ENCODE peak calls at places on chromosomes 2 and 18, in six cellular contexts. K, N, P, E, C and V are unnamed samples. For H3K27me3, the result is how much of the 10 kb centered on the place peaks cover.

GRCh38 chr2:235165136-235165535 is 213.3 kb downstream of the SH3BP4 start:
- DNase-seq in K (peak), P (no peak), N (no peak), E (no peak), C (no peak), V (no peak)

GRCh38 chr2:37918742-37919186 is 6.3 kb upstream of the RMDN2 start:
- DNase-seq in C (no peak), N (no peak), E (no peak), P (no peak), K (no peak), V (no peak)

GRCh38 chr2:207871911-207872310 is 102.2 kb upstream of the FZD5 start:
- DNase-seq in K (no peak), P (no peak), C (no peak), E (no peak), N (no peak), V (no peak)

GRCh38 chr2:216508229-216508628 is 9.6 kb downstream of the RPL37A start:
- DNase-seq in K (no peak), N (no peak), P (no peak), E (no peak), C (no peak), V (no peak)

GRCh38 chr2:213036836-213037235 is 114.6 kb downstream of the IKZF2 start:
- DNase-seq in K (no peak), P (no peak), C (no peak), E (no peak), N (no peak), V (no peak)

GRCh38 chr2:119495948-119496347 is 28.3 kb downstream of the SCTR start:
- DNase-seq in N (no peak), K (no peak), C (no peak), E (no peak), P (no peak), V (no peak)

GRCh38 chr2:234500394-234501006 is 3.6 kb upstream of the ARL4C start:
- DNase-seq in N (peak), K (no peak), C (peak), E (peak), P (peak), V (peak)

GRCh38 chr2:121860033-121860810 is 104.8 kb downstream of the TSN start:
- DNase-seq in E (no peak), P (no peak), K (no peak), N (no peak), C (no peak), V (no peak)

GRCh38 chr2:21382980-21383520 is 259.3 kb downstream of the TDRD15 start:
- DNase-seq in C (no peak), K (no peak), E (no peak), P (no peak), N (no peak), V (no peak)

GRCh38 chr2:144376926-144377325 is 143.0 kb downstream of the ZEB2 start:
- DNase-seq in E (no peak), K (no peak), N (no peak), C (peak), P (no peak), V (no peak)

GRCh38 chr2:5695641-5696350 is 3.6 kb downstream of the SOX11 start:
- DNase-seq in P (no peak), K (peak), E (peak), N (no peak), C (peak), V (no peak)

GRCh38 chr2:207338220-207338607 is 172.5 kb upstream of the KLF7 start:
- DNase-seq in E (no peak), P (no peak), N (no peak), K (no peak), C (no peak), V (no peak)

GRCh38 chr2:129460643-129461198 is 518.7 kb upstream of the RAB6C start:
- DNase-seq in E (no peak), C (no peak), N (no peak), K (no peak), P (no peak), V (no peak)

GRCh38 chr2:10500601-10501361 is 52.7 kb upstream of the ODC1 start:
- DNase-seq in E (no peak), N (no peak), K (peak), P (no peak), C (no peak), V (no peak)

GRCh38 chr2:135072125-135072997 is 20.3 kb downstream of the RAB3GAP1 start:
- DNase-seq in C (no peak), E (no peak), K (no peak), N (no peak), P (no peak), V (no peak)

GRCh38 chr18:32804126-32804888 is 31.5 kb upstream of the KLHL14 start:
- DNase-seq in K (no peak), N (no peak), C (no peak), E (peak), P (no peak), V (no peak)

GRCh38 chr2:213086050-213086449 is 65.4 kb downstream of the IKZF2 start:
- DNase-seq in P (no peak), C (no peak), E (no peak), N (no peak), K (no peak), V (no peak)

GRCh38 chr2:174697267-174697666 is 67.0 kb downstream of the CHRNA1 start:
- DNase-seq in E (peak), P (peak), C (peak), K (no peak), N (peak), V (peak)

GRCh38 chr2:241351640-241352031 is 4.4 kb upstream of the FARP2 start:
- DNase-seq in P (no peak), C (no peak), N (no peak), K (no peak), E (no peak), V (no peak)

GRCh38 chr18:32688821-32689220 is 84.0 kb downstream of the KLHL14 start:
- DNase-seq in K (no peak), N (no peak), C (no peak), P (no peak), E (no peak), V (no peak)

GRCh38 chr2:127615511-127616166 is 30.3 kb upstream of the GPR17 start:
- DNase-seq in K (no peak), P (no peak), C (no peak), E (peak), N (peak), V (no peak)

GRCh38 chr2:111624401-111625156 is 259.4 kb downstream of the ANAPC1 start:
- DNase-seq in P (no peak), E (no peak), C (peak), N (no peak), K (no peak), V (no peak)

GRCh38 chr2:226875438-226876225 is 39.8 kb downstream of the RHBDD1 start:
- DNase-seq in K (no peak), N (no peak), E (no peak), P (no peak), C (no peak), V (no peak)

GRCh38 chr2:107473145-107473544 is 353.5 kb upstream of the RGPD4 start:
- DNase-seq in N (no peak), E (no peak), C (no peak), K (no peak), P (no peak), V (no peak)

GRCh38 chr2:174503161-174503809 is 16.5 kb upstream of the GPR155 start:
- DNase-seq in N (no peak), C (no peak), K (no peak), E (no peak), P (no peak), V (no peak)

GRCh38 chr18:3877678-3878077 is 427.7 kb downstream of the TGIF1 start:
- DNase-seq in P (no peak), K (no peak), E (no peak), N (no peak), C (peak), V (no peak)

GRCh38 chr2:109063326-109063670 is 65.7 kb upstream of the SH3RF3 start:
- DNase-seq in P (no peak), E (no peak), K (no peak), N (no peak), C (no peak), V (peak)

GRCh38 chr2:196987654-196988364 is 61.3 kb upstream of the PGAP1 start:
- DNase-seq in P (no peak), C (peak), N (no peak), E (no peak), K (no peak), V (no peak)

DNA sequence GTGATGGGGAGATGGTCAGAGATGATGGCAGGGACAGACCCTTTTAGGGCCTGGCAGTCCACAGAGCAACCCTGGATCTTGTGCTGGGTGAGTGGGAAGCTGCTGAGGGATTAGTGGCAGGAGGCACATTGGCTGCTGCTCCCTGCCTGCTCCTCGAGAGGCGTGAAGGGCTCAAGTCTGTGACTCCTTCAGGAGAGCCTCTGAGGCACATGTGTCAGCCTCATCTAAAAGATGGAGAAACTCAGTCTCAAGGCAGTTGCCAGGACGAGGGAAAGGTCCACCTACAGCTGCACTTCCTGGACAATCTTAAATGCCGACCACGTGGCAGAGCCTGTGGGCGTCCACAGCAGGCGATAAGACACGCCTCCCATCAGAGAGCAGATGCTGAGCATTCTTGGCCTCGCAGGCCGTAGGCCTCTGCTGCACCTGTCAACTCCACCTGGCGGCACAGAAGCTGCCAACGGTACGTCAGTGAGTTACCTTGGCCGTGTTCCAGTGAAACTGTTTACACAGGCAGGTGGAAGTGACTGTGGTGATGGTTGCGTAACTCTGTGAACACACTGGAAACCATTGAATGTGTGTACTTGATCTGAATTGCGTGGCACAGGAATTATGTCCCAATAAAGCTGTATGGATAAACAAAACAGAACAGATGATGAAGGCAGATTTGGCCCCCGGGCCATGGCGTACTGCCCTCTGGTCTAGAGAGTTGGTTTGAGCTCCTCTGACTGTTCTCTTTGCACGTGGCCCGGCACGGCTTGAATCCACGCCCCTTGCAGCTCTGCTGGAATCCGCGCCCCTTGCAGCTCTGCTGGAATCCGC is 114.4 kb downstream of the RNF144A start:
- DNase-seq in K (peak), N (peak), E (peak), P (no peak), C (peak), V (peak)
- TF ChIP-seq CTCF in K (no peak), N (no peak), E (no peak), P (no peak), C (no peak), V (peak)

GRCh38 chr2:161419338-161419965 is 3.4 kb downstream of the TBR1 start:
- DNase-seq in N (no peak), P (no peak), E (no peak), C (no peak), K (no peak), V (no peak)
- H3K27me3 ChIP-seq in N (half or more), P (under half), E (under half), C (half or more), K (half or more), V (half or more)

GRCh38 chr2:18950598-18950933 is 361.2 kb upstream of the NT5C1B start:
- DNase-seq in P (no peak), K (peak), C (peak), E (no peak), N (no peak), V (no peak)
- H3K27ac ChIP-seq in P (no peak), K (no peak), C (no peak), E (no peak), N (no peak), V (no peak)

GRCh38 chr2:88211809-88212154 is 41.6 kb downstream of the THNSL2 start:
- DNase-seq in E (no peak), K (no peak), P (no peak), N (no peak), C (no peak), V (no peak)

GRCh38 chr2:88211005-88211808 is 41.1 kb downstream of the THNSL2 start:
- DNase-seq in K (no peak), E (no peak), C (no peak), P (no peak), N (no peak), V (no peak)

GRCh38 chr2:88214631-88215030 is 44.5 kb downstream of the THNSL2 start:
- DNase-seq in C (no peak), N (no peak), E (no peak), K (no peak), P (no peak), V (no peak)

GRCh38 chr2:88210132-88211004 is 40.2 kb downstream of the THNSL2 start:
- DNase-seq in C (no peak), E (no peak), N (no peak), K (no peak), P (no peak), V (no peak)

DNA sequence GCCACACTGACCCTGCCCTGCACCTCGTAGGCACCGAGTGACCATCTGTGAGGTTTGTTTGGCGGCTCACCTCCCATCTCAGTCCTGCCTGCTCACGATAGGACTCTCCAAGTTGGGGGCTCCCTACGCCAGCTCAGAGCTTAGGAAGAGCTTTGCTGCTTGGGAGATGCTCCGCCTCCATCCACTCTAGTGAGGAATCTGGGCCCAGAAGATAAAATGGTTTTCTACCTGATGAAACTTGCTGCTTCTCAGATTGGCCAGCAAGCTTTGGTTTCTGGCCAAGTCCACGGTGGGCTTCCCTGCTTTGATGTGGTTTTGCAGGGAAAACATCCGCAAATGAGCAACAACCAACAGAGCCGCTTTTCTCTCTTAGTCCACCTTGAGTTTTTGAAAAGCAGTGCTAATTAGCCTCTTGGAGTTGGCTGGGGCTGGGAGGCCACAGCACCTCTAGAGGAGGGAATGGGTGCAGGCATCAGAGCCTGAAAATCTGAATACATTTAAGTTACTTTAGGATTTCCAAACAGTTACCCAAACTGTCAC is 42.2 kb downstream of the THNSL2 start:
- DNase-seq in N (no peak), K (no peak), P (no peak), C (peak), E (no peak), V (no peak)
- TF ChIP-seq CTCF in N (no peak), K (no peak), P (no peak), C (peak), E (peak), V (no peak)

DNA sequence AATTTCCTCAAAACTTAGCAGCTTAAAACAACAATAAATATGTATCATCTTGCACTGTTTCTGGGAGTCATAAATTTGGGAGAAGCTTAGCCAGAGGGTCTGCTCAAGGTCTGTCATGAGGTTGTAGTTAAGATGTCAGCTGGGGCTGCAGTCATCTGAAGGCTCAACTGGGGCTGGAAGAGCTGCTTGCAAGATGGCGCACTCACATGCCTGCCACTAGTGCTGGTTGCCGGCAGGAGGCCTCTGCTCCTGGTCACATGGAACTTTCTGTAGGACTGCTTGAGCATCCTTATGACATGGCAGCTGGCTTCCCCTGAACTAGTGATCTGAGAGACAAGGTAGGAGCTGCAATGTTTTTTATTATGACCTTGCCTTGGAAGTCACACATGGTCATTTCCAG is 215.5 kb upstream of the HAAO start:
- DNase-seq in C (no peak), E (no peak), P (no peak), N (no peak), K (no peak), V (no peak)
- H3K27me3 ChIP-seq in C (under half), E (under half), P (under half), N (under half), K (under half), V (under half)

DNA sequence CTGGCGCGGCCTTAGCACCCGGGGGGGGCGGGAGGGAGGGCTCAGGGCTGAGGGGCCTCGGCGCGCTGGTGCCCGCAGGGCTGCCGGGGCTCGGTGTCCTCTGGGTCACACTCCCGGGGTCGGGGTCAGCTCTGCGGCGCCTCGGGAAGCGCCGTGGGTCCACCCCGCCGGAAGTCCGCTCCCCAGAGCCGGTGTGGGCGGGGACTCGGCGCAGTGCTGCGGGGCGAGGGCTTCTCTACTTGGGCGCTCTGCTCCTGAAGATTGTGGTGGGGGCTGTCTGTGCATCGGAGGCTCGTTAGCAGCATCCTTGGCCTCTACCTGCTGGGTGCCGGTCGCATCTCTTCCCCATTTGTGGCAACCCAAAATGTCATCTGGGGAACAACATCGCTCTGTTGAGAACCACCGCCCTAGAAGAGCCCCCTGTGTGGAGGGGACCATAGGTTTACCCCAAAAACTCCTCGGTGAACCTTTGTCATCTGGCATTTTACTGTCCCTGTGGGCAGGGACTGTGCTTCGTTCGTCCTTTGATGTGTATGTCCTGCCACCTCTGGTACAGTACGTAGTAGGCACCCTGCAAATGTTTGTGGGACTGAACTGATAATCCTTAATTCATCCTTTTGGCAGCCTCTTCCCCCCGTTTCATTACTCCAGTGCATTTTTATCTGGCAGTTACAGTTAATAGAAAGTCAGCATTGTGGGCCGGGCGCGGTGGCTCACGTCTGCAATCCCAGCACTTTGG is 553 bp downstream of the NAPG start:
- DNase-seq in E (peak), C (peak), N (peak), K (peak), P (no peak), V (peak)
- H3K27ac ChIP-seq in E (peak), C (peak), N (peak), K (peak), P (peak), V (peak)

GRCh38 chr2:238286987-238287386 is 1.4 kb downstream of the PER2 start:
- DNase-seq in P (no peak), N (peak), K (no peak), E (no peak), C (no peak), V (no peak)

GRCh38 chr2:238286551-238286950 is 1.9 kb downstream of the PER2 start:
- DNase-seq in K (no peak), N (peak), C (peak), P (peak), E (no peak), V (no peak)

GRCh38 chr2:238288650-238289573 is 502 bp upstream of the PER2 start:
- DNase-seq in P (peak), E (peak), C (peak), N (peak), K (peak), V (peak)

GRCh38 chr2:238289574-238289973 is 1.2 kb upstream of the PER2 start:
- DNase-seq in E (no peak), C (peak), K (no peak), N (no peak), P (peak), V (no peak)

GRCh38 chr2:238287702-238288649 is at the start of gene PER2:
- DNase-seq in N (peak), C (peak), E (peak), K (peak), P (peak), V (peak)
- TF ChIP-seq CTCF in N (no peak), C (peak), E (peak), K (no peak), P (peak), V (no peak)

DNA sequence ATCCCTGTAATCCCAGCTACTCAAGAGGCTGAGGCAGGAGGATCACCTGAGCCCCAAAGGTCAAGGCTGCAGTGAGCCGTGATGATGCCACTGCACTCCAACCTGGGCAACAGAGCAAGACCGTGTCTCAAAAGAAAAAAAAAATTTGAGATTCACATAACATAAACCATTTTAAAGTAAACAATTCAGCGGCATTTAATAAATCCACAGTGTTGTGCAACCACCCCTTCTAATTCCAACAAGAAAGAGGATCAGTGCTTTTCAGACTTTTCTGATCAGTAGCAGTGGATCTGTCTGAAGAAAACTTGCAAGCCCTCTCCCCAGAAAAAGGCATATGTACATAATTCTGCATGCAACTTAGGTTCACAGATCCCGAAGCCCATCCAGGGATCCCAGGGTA is 7.2 kb upstream of the SAG start:
- DNase-seq in E (no peak), N (no peak), C (no peak), K (no peak), P (no peak), V (no peak)
- H3K27me3 ChIP-seq in E (under half), N (under half), C (under half), K (under half), P (under half), V (under half)